ENCODE peak calls at places on chromosomes 4 and X, in nine cellular contexts. Z, W, R, I, N, Q, O, C and K are unnamed samples.

GRCh38 chr4:4471195-4471594 is 70.7 kb downstream of the STX18 start:
- DNase-seq in R (no peak), N (no peak), I (no peak), W (no peak), C (no peak), Z (no peak), Q (no peak), O (no peak), K (no peak)

GRCh38 chr4:6504900-6505496 is 32.6 kb upstream of the PPP2R2C start:
- DNase-seq in Z (no peak), I (no peak), R (no peak), W (no peak), Q (no peak), C (peak), O (peak), N (peak), K (no peak)

GRCh38 chr4:147198411-147199051 is 252.9 kb upstream of the TTC29 start:
- DNase-seq in O (no peak), R (no peak), I (peak), W (peak), Q (no peak), Z (peak), C (no peak), N (no peak), K (no peak)

GRCh38 chrX:97234471-97235097 is 350.9 kb downstream of the RPA4 start:
- DNase-seq in R (no peak), N (peak), W (no peak), O (peak), I (no peak), Z (no peak), C (no peak), Q (no peak), K (no peak)

GRCh38 chr4:2296621-2297601 is 35.0 kb upstream of the MXD4 start:
- DNase-seq in O (no peak), N (no peak), Z (no peak), W (no peak), I (no peak), R (peak), C (peak), Q (no peak), K (no peak)

GRCh38 chr4:38857354-38858096 is 908 bp upstream of the TLR6 start:
- DNase-seq in I (peak), O (peak), W (peak), C (peak), R (peak), N (peak), Z (no peak), Q (peak), K (peak)

GRCh38 chrX:44675364-44676024 is 132.8 kb upstream of the FUNDC1 start:
- DNase-seq in I (peak), Z (no peak), Q (peak), C (no peak), R (peak), W (peak), N (no peak), O (peak), K (no peak)

GRCh38 chr4:31106419-31106818 is 386.2 kb downstream of the PCDH7 start:
- DNase-seq in W (no peak), R (no peak), N (no peak), C (no peak), I (no peak), Q (no peak), Z (no peak), O (no peak), K (no peak)

GRCh38 chrX:103565752-103566151 is 19.6 kb upstream of the TCEAL4 start:
- DNase-seq in Z (no peak), W (peak), Q (peak), I (peak), O (peak), R (peak), C (no peak), N (no peak), K (no peak)

GRCh38 chr4:110196206-110196870 is 2.1 kb downstream of the ELOVL6 start:
- DNase-seq in I (no peak), N (peak), Q (peak), W (peak), Z (peak), R (peak), C (peak), O (peak), K (peak)

GRCh38 chr4:184924516-184924915 is 93.8 kb upstream of the HELT start:
- DNase-seq in N (no peak), C (no peak), R (no peak), Z (no peak), W (no peak), I (no peak), O (no peak), Q (no peak), K (no peak)

GRCh38 chr4:189940178-189941004 is at the start of gene FRG1:
- DNase-seq in O (peak), R (peak), I (peak), W (peak), Z (peak), Q (peak), N (peak), C (peak), K (peak)

GRCh38 chr4:36716874-36717273 is 435.5 kb downstream of the DTHD1 start:
- DNase-seq in N (no peak), O (no peak), Q (no peak), W (no peak), Z (no peak), I (no peak), R (no peak), C (no peak), K (no peak)

GRCh38 chr4:162683659-162684370 is 482.9 kb downstream of the NAF1 start:
- DNase-seq in N (no peak), O (peak), W (no peak), C (no peak), Q (no peak), Z (no peak), I (peak), R (peak), K (no peak)

GRCh38 chr4:136369073-136369472 is 1163.2 kb downstream of the PCDH18 start:
- DNase-seq in W (peak), R (no peak), Q (peak), Z (no peak), N (no peak), C (no peak), I (peak), O (peak), K (no peak)

DNA sequence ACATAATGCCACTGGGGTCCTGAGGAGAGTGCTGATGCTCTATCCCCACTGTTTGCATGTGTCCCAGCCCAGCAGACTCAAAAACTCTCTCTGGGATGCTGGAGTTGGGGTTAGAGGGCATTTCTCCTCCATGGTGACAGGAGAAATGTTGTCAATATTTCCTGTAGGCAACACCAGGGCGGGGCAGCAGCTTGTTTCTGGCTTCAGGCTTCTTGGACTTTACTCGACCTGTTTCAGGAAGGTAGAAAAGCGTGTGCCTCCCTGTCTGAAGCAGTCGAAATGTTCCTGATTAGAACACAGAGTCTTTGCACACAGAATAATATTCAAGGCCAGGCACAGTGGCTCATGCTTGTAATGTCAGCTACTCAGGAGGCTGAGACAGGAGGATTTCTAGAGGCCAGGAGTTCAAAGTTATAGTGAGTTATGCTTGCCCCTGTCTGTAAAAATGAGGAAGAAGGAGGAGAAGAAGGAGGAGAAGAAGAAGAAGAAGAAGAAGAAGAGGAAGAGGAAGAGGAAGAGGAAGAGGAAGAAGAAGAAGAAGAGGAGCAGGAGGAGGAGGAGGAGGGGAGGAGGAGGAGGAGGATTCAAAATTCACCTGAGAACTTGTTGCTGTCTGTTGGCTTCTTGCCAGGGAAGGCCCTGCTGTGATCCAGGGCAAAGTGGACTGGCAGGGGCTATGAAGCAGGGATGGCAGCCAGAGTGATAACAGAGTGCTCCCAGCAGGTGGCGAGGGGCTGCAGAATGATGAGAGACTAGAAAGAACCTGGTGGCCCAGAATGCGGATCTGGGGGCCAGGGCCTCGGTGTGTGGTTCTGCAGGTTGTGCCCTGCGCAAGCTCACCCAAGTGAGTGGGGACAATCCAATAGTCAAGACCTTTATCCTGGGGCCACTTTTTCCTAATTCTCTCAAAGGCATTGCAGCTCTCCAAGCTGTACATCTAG is 82.9 kb downstream of the RTL5 start:
- DNase-seq in I (no peak), C (no peak), Q (no peak), Z (no peak), N (no peak), R (peak), W (no peak), O (no peak), K (peak)
- H2AFZ ChIP-seq in I (no peak), C (no peak), Q (no peak), Z (no peak), N (no peak), R (no peak), W (no peak), O (no peak), K (no peak)

GRCh38 chrX:132483951-132484350 is 4.9 kb downstream of the MBNL3 start:
- DNase-seq in W (no peak), Q (no peak), O (no peak), I (no peak), C (no peak), N (no peak), Z (no peak), R (no peak), K (no peak)
- H3K4me2 ChIP-seq in W (no peak), Q (no peak), O (no peak), I (no peak), C (peak), N (no peak), Z (no peak), R (peak), K (peak)

DNA sequence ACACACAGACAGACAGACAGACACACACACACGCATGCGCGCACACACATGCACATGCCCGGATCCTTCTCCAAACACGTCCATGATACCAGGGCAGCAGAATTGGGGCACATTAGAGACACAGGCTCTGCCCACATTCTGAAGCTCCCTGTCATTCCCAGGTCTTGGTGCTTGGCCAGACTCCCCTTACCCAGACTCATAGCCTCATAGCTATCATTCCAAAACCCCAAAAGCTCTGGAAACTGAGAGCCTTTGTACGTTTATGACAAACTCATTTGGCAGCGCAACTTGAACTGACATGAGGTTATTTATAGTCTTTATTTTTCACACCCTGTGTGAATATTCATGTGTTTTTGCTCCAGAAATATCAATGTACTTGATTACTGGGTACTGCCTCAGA is 44.8 kb downstream of the RTL9 start:
- DNase-seq in R (no peak), O (peak), Z (no peak), I (peak), C (no peak), N (no peak), W (no peak), Q (no peak), K (no peak)
- H2AFZ ChIP-seq in R (no peak), O (no peak), Z (no peak), I (no peak), C (no peak), N (no peak), W (no peak), Q (no peak), K (no peak)

DNA sequence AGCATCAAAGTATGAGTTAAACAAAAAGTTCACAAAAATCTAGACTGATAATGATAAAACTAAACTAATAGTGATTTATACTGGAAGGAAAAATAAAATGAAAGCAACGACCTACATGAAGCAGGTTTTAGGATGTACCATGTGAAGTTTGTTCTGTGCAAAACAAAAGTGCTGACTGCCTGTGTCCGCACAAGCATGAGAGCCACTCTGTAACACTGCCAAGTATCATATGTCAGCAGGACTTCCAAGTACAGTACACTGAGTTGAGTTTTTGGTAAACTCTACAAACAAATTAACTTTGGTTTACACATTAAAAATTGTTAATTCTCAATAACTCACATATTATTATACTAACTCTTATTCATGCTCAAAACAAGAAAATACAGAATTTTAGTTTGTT is 459.0 kb downstream of the PDGFC start:
- DNase-seq in Q (peak), C (no peak), N (no peak), I (no peak), W (peak), Z (no peak), R (peak), O (peak), K (no peak)
- H3K4me2 ChIP-seq in Q (no peak), C (no peak), N (no peak), I (no peak), W (no peak), Z (no peak), R (no peak), O (no peak), K (no peak)

GRCh38 chr4:141900841-141901240 is 264.5 kb downstream of the IL15 start:
- DNase-seq in I (no peak), W (no peak), R (no peak), O (no peak), Q (no peak), C (no peak), N (no peak), Z (no peak), K (no peak)

GRCh38 chr4:141896687-141897086 is 260.3 kb downstream of the IL15 start:
- DNase-seq in W (no peak), N (no peak), C (no peak), O (no peak), I (no peak), Q (no peak), R (no peak), Z (no peak), K (no peak)

GRCh38 chr4:141899103-141899502 is 262.7 kb downstream of the IL15 start:
- DNase-seq in Q (no peak), C (no peak), O (no peak), Z (no peak), W (peak), N (no peak), I (no peak), R (no peak), K (no peak)

GRCh38 chr4:141899541-141899940 is 263.2 kb downstream of the IL15 start:
- DNase-seq in N (no peak), O (no peak), I (no peak), W (no peak), R (no peak), C (no peak), Z (no peak), Q (no peak), K (no peak)

DNA sequence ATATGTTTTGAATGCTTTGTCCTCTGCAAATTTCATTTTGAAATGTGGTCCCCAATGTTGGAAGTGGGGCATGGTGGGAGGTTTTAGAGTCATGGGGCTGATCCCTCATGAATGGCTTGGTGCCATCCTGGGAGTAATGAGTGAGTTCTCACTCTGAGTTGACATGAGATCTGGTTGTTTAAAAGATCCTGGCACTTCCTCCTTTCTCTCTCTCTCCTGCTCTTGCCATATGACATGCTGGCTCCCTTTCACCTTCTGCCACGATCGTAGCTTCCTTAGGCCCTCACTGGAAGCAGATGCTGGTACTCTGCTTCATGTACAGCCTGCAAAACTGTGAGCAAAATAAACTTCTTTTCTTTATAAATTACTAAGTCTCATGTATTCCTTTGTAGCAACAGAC is 262.0 kb downstream of the IL15 start:
- DNase-seq in C (no peak), W (no peak), I (no peak), Q (peak), N (no peak), R (no peak), O (no peak), Z (no peak), K (no peak)
- H2AFZ ChIP-seq in C (no peak), W (peak), I (no peak), Q (peak), N (no peak), R (no peak), O (no peak), Z (no peak), K (no peak)

DNA sequence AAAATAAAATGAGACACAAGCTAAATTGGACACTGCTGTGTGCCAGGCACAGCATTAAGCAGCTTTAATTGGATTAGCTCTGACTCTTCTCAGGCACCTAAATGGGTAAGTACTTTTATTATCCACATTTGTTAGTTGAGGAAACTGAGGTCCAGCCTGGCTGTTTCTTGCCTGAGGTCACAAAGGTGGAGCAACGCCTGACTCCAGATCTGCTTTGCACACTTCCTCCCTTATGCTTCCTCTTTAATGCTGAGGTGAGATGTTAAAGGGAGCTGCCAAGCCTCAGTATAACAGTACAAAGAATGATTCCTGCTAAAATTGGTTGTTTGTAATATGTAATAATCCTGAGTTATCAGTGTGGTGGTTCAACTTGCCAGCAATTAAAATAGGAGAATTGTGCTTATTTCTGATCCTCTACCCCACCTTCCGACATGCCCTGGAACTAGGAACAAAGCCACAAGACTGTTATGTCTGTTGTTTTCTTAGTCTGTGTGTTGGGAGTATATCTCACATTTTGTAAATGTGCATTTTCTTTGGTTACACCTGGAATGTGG is 74.4 kb downstream of the AFF1 start:
- DNase-seq in R (no peak), Z (no peak), O (no peak), N (peak), Q (no peak), W (no peak), C (peak), I (no peak), K (peak)
- H3K4me2 ChIP-seq in R (peak), Z (peak), O (peak), N (no peak), Q (peak), W (peak), C (peak), I (no peak), K (peak)